ENCODE peak calls at places on chromosomes 12 and 14, in nine cellular contexts. U is stimulated activated CD4-positive, alpha-beta T cell treated with anti-CD3 and anti-CD28 coated beads, Interleukin-1b, Interleukin-23, amount 100 ng/mL, for 24 hours; I is T-helper 22 cell; G is stimulated activated naive CD4-positive, alpha-beta T cell treated with Interleukin-2 at 50 U/mL for 16 hours; X is T-helper 2 cell; E is KBM-7; O is GM04503; Z is Caco-2; N is psoas muscle. Y is an unnamed sample.

GRCh38 chr12:22287776-22288621 is 46.5 kb downstream of the ST8SIA1 start:
- DNase-seq in O (no peak), X (no peak), E (peak), U (no peak), N (no peak), G (peak), I (no peak), Z (no peak), Y (peak)

GRCh38 chr14:34971381-34971780 is 11.4 kb upstream of the SRP54 start:
- DNase-seq in G (no peak), O (no peak), U (no peak), N (no peak), X (no peak), Z (no peak), E (no peak), I (no peak), Y (no peak)

GRCh38 chr14:61927521-61927920 is 165.3 kb downstream of the SNAPC1 start:
- DNase-seq in O (no peak), X (no peak), Z (no peak), E (no peak), U (no peak), I (no peak), G (no peak), N (no peak), Y (no peak)

GRCh38 chr12:12265571-12266388 is 1.1 kb downstream of the LRP6 start:
- DNase-seq in X (no peak), E (peak), U (no peak), I (no peak), Z (no peak), G (no peak), N (no peak), O (no peak), Y (peak)

GRCh38 chr14:103472939-103473338 is 49.7 kb downstream of the CKB start:
- DNase-seq in U (no peak), N (no peak), O (no peak), X (no peak), E (no peak), I (no peak), Z (no peak), G (no peak), Y (no peak)

GRCh38 chr12:87227157-87227556 is 802.0 kb downstream of the C12orf50 start:
- DNase-seq in O (no peak), G (no peak), I (no peak), Z (no peak), N (no peak), X (no peak), U (no peak), E (no peak), Y (no peak)

GRCh38 chr14:99190696-99191662 is 81.0 kb downstream of the BCL11B start:
- DNase-seq in X (no peak), N (no peak), G (no peak), U (no peak), O (no peak), E (peak), Z (no peak), I (no peak), Y (no peak)

GRCh38 chr12:17060260-17060659 is 454.3 kb upstream of the LMO3 start:
- DNase-seq in Z (no peak), G (no peak), I (no peak), N (no peak), X (no peak), E (no peak), U (no peak), O (no peak), Y (no peak)

GRCh38 chr14:85531141-85531593 is 1.2 kb downstream of the FLRT2 start:
- DNase-seq in E (no peak), Z (no peak), G (no peak), U (no peak), O (no peak), N (peak), I (no peak), X (no peak), Y (no peak)

GRCh38 chr12:25195056-25195971 is at the start of the genes DNAI7 and ETFRF1:
- DNase-seq in O (peak), I (peak), U (peak), E (peak), Z (peak), X (peak), N (peak), G (peak), Y (peak)

GRCh38 chr14:70721542-70721941 is 79.8 kb downstream of the TTC9 start:
- DNase-seq in N (no peak), U (no peak), E (no peak), O (no peak), X (no peak), I (no peak), G (no peak), Z (no peak), Y (no peak)

GRCh38 chr14:75409425-75410205 is 18.2 kb upstream of the JDP2 start:
- DNase-seq in U (no peak), I (no peak), O (no peak), Z (no peak), E (no peak), G (no peak), X (no peak), N (peak), Y (no peak)

GRCh38 chr14:36069535-36069900 is 107.0 kb downstream of the PTCSC3 start:
- DNase-seq in Z (peak), O (no peak), X (no peak), E (peak), N (no peak), G (no peak), U (peak), I (no peak), Y (peak)

GRCh38 chr14:52801014-52801708 is 9.8 kb upstream of the GNPNAT1 start:
- DNase-seq in O (peak), I (no peak), Z (no peak), E (peak), N (peak), X (no peak), U (no peak), G (no peak), Y (peak)

GRCh38 chr14:47678993-47679392 is 3.6 kb upstream of the MDGA2 start:
- DNase-seq in X (no peak), U (no peak), N (no peak), O (no peak), G (no peak), E (no peak), I (no peak), Z (no peak), Y (no peak)

GRCh38 chr12:49800421-49801140 is 27.6 kb downstream of the NCKAP5L start:
- DNase-seq in U (no peak), I (no peak), O (no peak), E (no peak), X (no peak), Z (no peak), G (no peak), N (no peak), Y (no peak)

GRCh38 chr12:102966200-102966941 is 8.9 kb downstream of the ASCL1 start:
- DNase-seq in Z (no peak), U (no peak), I (no peak), O (no peak), N (no peak), E (no peak), G (no peak), X (no peak), Y (no peak)

GRCh38 chr12:10366875-10367274 is 23.0 kb downstream of the KLRK1 start:
- DNase-seq in E (peak), N (no peak), U (no peak), Z (no peak), X (no peak), I (no peak), O (no peak), G (no peak), Y (peak)

GRCh38 chr14:96635850-96636249 is 133.7 kb downstream of the PAPOLA start:
- DNase-seq in U (no peak), G (no peak), I (no peak), N (no peak), E (no peak), Z (no peak), X (no peak), O (no peak), Y (no peak)

GRCh38 chr14:65819567-65819966 is 407.0 kb downstream of the FUT8 start:
- DNase-seq in X (no peak), G (no peak), I (no peak), O (no peak), E (no peak), Z (no peak), U (no peak), N (no peak), Y (no peak)

GRCh38 chr14:64769096-64770020 is 65.1 kb downstream of the PLEKHG3 start:
- DNase-seq in N (no peak), I (no peak), G (no peak), U (no peak), X (no peak), O (no peak), E (no peak), Z (no peak), Y (no peak)

GRCh38 chr12:19196959-19197630 is 67.6 kb downstream of the PLEKHA5 start:
- DNase-seq in I (no peak), N (no peak), Z (no peak), E (peak), G (no peak), X (no peak), O (no peak), U (no peak), Y (no peak)

GRCh38 chr14:56585461-56586084 is 6.0 kb downstream of the TMEM260 start:
- DNase-seq in N (no peak), E (no peak), I (no peak), G (no peak), X (no peak), O (no peak), Z (no peak), U (no peak), Y (no peak)

GRCh38 chr14:64410084-64410774 is 22.1 kb downstream of the MTHFD1 start:
- DNase-seq in I (no peak), X (no peak), Z (peak), E (no peak), G (no peak), U (no peak), N (no peak), O (no peak), Y (no peak)

GRCh38 chr12:114400395-114400794 is 5.5 kb downstream of the TBX5 start:
- DNase-seq in Z (no peak), G (no peak), X (no peak), U (no peak), N (no peak), O (no peak), E (no peak), I (no peak), Y (no peak)

GRCh38 chr14:34052658-34053014 is 101.8 kb upstream of the EGLN3 start:
- DNase-seq in O (no peak), N (peak), X (no peak), I (no peak), E (no peak), U (no peak), G (no peak), Z (peak), Y (no peak)

GRCh38 chr12:55932546-55932919 is 1.6 kb downstream of the DGKA start:
- DNase-seq in E (peak), Z (no peak), U (no peak), N (no peak), X (no peak), G (peak), I (no peak), O (no peak), Y (peak)

GRCh38 chr12:130483616-130484180 is 146.0 kb downstream of the PIWIL1 start:
- DNase-seq in Z (no peak), U (no peak), E (no peak), I (no peak), G (no peak), X (no peak), N (no peak), O (no peak), Y (no peak)

Y was measured in Kasumi-1.